ENCODE peak calls at places on chromosomes 7 and 10, in ten cellular contexts. V, I, D, N, F, B, Z, Y, E and Q are unnamed samples.
A peak's percentile ranks its signal among the peaks of the same experiment; 100 is the strongest.

GRCh38 chr7:81036871-81037270 is 118.0 kb upstream of the SEMA3C start:
- DNase-seq in N (no peak), Z (no peak), Y (no peak), F (no peak), D (no peak), I (no peak), E (no peak), V (no peak), B (peak; percentile 23), Q (no peak)

GRCh38 chr7:33979807-33980355 is 74.5 kb downstream of the BMPER start:
- DNase-seq in B (peak; percentile 56), Z (peak; percentile 90), N (peak; percentile 94), F (no peak), D (no peak), V (no peak), I (peak; percentile 40), Y (no peak), E (peak; percentile 63), Q (no peak)

GRCh38 chr10:79292789-79293746 is 54.2 kb upstream of the PPIF start:
- DNase-seq in F (no peak), Y (peak; percentile 92), I (no peak), B (no peak), D (no peak), N (no peak), V (no peak), E (peak; percentile 84), Z (peak; percentile 40), Q (peak; percentile 48)

GRCh38 chr10:75286901-75287300 is 51.1 kb upstream of the COMTD1 start:
- DNase-seq in D (no peak), Y (no peak), B (no peak), Z (no peak), N (no peak), V (no peak), I (no peak), E (no peak), F (no peak), Q (no peak)

GRCh38 chr7:28890137-28890536 is 68.0 kb downstream of the TRIL start:
- DNase-seq in F (no peak), V (peak; percentile 84), E (no peak), D (no peak), Y (no peak), I (no peak), N (no peak), Z (no peak), B (no peak), Q (no peak)

GRCh38 chr10:80163741-80164341 is 31.3 kb downstream of the PLAC9 start:
- DNase-seq in I (no peak), Z (peak; percentile 80), F (no peak), Y (no peak), N (peak; percentile 83), B (peak; percentile 54), E (peak; percentile 100), V (peak; percentile 96), D (peak; percentile 48), Q (peak; percentile 75)

GRCh38 chr7:131564640-131565039 is 8.2 kb upstream of the PODXL start:
- DNase-seq in V (no peak), B (no peak), F (no peak), D (no peak), I (no peak), N (no peak), E (no peak), Y (no peak), Z (no peak), Q (no peak)

GRCh38 chr10:132493756-132494290 is 43.8 kb upstream of the INPP5A start:
- DNase-seq in Y (no peak), N (no peak), E (no peak), V (no peak), Z (no peak), D (no peak), B (no peak), I (no peak), F (no peak), Q (no peak)

GRCh38 chr10:17787087-17787942 is 21.8 kb upstream of the MRC1 start:
- DNase-seq in Z (peak; percentile 97), N (peak; percentile 98), B (peak; percentile 89), E (peak; percentile 81), D (peak; percentile 43), Y (no peak), I (peak; percentile 78), F (peak; percentile 62), V (peak; percentile 86), Q (no peak)

GRCh38 chr10:6083523-6084475 is 5.0 kb upstream of the RBM17 start:
- DNase-seq in N (peak; percentile 70), E (no peak), I (no peak), Z (peak; percentile 23), F (no peak), V (no peak), D (peak; percentile 78), Y (no peak), B (no peak), Q (no peak)

GRCh38 chr10:112517381-112517976 is 70.5 kb downstream of the VTI1A start:
- DNase-seq in N (peak; percentile 40), E (peak; percentile 62), Z (no peak), V (peak; percentile 85), Y (no peak), B (peak; percentile 13), F (peak; percentile 100), D (no peak), I (no peak), Q (no peak)

GRCh38 chr10:93294004-93294403 is 188.1 kb downstream of the MYOF start:
- DNase-seq in V (no peak), B (peak; percentile 60), I (no peak), F (no peak), Y (no peak), E (peak; percentile 49), Z (peak; percentile 31), D (no peak), N (no peak), Q (no peak)

GRCh38 chr7:92832623-92833023 is 3.8 kb downstream of the CDK6 start:
- DNase-seq in E (peak; percentile 11), Z (no peak), B (peak; percentile 55), I (no peak), Y (no peak), V (no peak), D (no peak), F (no peak), N (no peak), Q (no peak)

GRCh38 chr7:17971392-17971791 is 31.1 kb upstream of the SNX13 start:
- DNase-seq in I (no peak), Y (no peak), E (peak; percentile 41), N (peak; percentile 27), F (no peak), B (no peak), D (peak; percentile 46), Z (peak; percentile 41), V (peak; percentile 31), Q (no peak)

GRCh38 chr10:74808501-74808900 is 17.9 kb upstream of the KAT6B start:
- DNase-seq in B (no peak), N (no peak), E (no peak), Z (no peak), D (no peak), V (no peak), F (no peak), I (no peak), Y (no peak), Q (no peak)

GRCh38 chr10:79579361-79579760 is 19.2 kb upstream of the SFTPA2 start:
- DNase-seq in V (no peak), E (no peak), I (no peak), D (no peak), B (no peak), N (no peak), F (no peak), Y (no peak), Z (no peak), Q (no peak)

GRCh38 chr7:27133409-27134157 is 3.0 kb upstream of the HOXA4 start:
- DNase-seq in N (peak; percentile 25), F (no peak), E (no peak), I (no peak), V (no peak), Y (no peak), B (peak; percentile 57), D (no peak), Z (no peak), Q (no peak)
- TF ChIP-seq EZH2 in N (no peak), F (no peak), E (no peak), I (peak; percentile 31), V (no peak), Y (no peak), B (no peak), D (no peak), Z (no peak), Q (peak; percentile 89)

GRCh38 chr7:83486536-83486935 is 162.4 kb downstream of the SEMA3E start:
- DNase-seq in F (no peak), D (no peak), B (peak; percentile 74), Z (no peak), I (no peak), N (no peak), Y (no peak), E (no peak), V (no peak), Q (no peak)
- H3K4me1 ChIP-seq in F (no peaks in the 10 kb centered on the region), D (no peaks in the 10 kb centered on the region), B (peaks cover 28% of the 10 kb centered on the region), Z (no peaks in the 10 kb centered on the region), I (no peaks in the 10 kb centered on the region), N (no peaks in the 10 kb centered on the region), Y (no peaks in the 10 kb centered on the region), E (peaks cover 10% of the 10 kb centered on the region), V (peaks cover 9% of the 10 kb centered on the region), Q (no peaks in the 10 kb centered on the region)

DNA sequence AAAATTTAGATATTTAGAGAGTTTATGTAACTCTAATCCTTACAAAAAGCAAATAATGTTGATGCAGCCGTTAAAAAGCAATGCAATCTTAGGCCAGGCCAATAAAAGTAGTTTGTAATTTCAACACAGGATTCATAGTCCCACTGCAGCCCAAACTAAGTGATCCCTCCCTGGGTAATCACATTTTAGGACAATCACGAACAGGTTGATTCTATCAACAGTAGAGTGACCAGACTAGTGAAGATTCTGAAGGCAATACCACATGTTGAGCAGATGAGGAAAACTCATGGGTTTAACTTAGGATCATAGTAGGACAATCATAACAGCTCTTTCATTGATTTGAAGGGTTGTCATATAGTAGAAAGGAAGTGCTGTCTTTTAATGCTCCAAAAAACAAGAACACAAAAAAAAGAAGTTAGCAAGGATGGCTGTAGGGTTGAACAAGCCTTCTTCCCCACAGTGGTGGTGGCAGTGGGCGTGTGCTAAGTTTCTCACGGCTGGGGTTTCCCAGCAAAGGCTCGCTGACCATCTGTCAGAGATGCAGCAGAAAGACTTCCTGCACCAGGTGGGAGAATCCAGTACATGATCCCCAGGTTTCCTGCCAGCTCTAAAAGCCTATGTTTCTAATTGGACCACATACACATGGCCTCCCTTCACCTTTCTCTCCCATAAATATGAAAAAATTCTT is 212.2 kb downstream of the CHRM2 start:
- DNase-seq in D (no peak), Z (no peak), F (no peak), B (no peak), N (peak; percentile 59), Y (no peak), V (no peak), I (no peak), E (no peak), Q (no peak)
- H3K27ac ChIP-seq in D (no peak overlapping the region), Z (no peak overlapping the region), F (no peak overlapping the region), B (no peak overlapping the region), N (no peak overlapping the region), Y (no peak overlapping the region), V (no peak overlapping the region), I (no peak overlapping the region), E (no peak overlapping the region), Q (no peak overlapping the region)

DNA sequence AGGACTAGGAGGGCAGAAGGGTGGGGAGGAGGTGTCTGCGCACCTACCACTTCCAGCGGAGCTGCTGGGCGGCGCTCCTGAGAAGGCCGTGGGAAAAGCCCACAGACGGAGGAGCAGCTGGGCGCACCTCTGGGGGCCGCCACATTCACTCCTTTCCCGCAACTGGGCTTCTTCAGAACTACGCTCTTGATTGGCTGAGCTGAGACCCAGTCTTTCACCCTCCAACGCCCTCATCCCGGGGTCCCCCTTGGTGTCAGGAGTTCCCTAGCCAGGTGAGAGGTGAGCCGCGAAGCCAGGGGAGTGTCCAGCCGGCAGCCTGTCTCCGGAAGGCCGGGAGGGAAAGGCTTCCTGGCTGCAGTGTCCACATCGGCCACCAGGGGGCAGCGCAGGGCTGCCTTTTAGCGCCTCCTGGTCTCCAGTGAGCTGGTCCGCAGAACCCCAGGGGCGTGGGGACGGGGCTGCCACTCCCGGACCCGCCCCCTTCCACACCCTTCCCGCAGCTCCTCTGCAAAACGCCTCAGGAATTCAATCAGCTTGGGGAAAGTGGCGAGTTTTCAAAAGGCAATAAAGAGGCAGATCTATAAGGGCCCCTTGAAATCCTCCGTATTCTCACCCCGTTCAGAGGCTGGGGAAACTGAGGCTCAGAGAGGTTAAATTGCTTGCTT is 98.8 kb downstream of the CHST15 start:
- DNase-seq in Y (peak; percentile 86), F (peak; percentile 74), D (peak; percentile 76), I (peak; percentile 92), E (peak; percentile 93), Z (peak; percentile 94), V (peak; percentile 70), N (peak; percentile 87), B (peak; percentile 88), Q (peak; percentile 93)
- TF ChIP-seq EZH2 in Y (no peak), F (no peak), D (no peak), I (no peak), E (no peak), Z (no peak), V (no peak), N (no peak), B (no peak), Q (no peak)